ENCODE peak calls at places on chromosomes 6 and 20, in six cellular contexts. N is caudate nucleus; G is NCI-H226; Z is AML-193; X is activated CD8-positive, alpha-beta memory T cell treated with anti-CD3 and anti-CD28 coated beads, Interleukin-2, amount 10 ng/mL, durations not matched to agents 7 days and 5 days; B is stimulated activated naive CD4-positive, alpha-beta T cell. D is an unnamed sample.

GRCh38 chr20:24634855-24635254 is 165.4 kb downstream of the SYNDIG1 start:
- DNase-seq in Z (no peak), X (no peak), G (peak; percentile 78), B (no peak), N (peak; percentile 51), D (peak; percentile 84)

GRCh38 chr6:41785689-41786450 is 1.6 kb upstream of the TOMM6 start:
- DNase-seq in B (no peak), N (no peak), G (no peak), X (no peak), Z (no peak), D (peak; percentile 69)

GRCh38 chr6:68635706-68636513 is 828 bp downstream of the ADGRB3 start:
- DNase-seq in Z (no peak), X (no peak), N (no peak), B (no peak), G (no peak), D (peak; percentile 55)

GRCh38 chr6:127301199-127301700 is 34.6 kb downstream of the RNF146 start:
- DNase-seq in N (no peak), Z (no peak), B (no peak), X (no peak), G (no peak), D (peak; percentile 57)

GRCh38 chr6:157607317-157608109 is 215.5 kb upstream of the SNX9 start:
- DNase-seq in X (no peak), B (no peak), G (no peak), Z (no peak), N (no peak), D (no peak)

GRCh38 chr20:38153401-38153800 is 11.7 kb downstream of the TGM2 start:
- DNase-seq in B (no peak), N (no peak), G (no peak), Z (no peak), X (no peak), D (no peak)

GRCh38 chr6:38153511-38153910 is 334.0 kb downstream of the ZFAND3 start:
- DNase-seq in G (no peak), X (no peak), B (no peak), Z (no peak), N (no peak), D (no peak)

GRCh38 chr6:15303920-15304291 is 58.0 kb downstream of the JARID2 start:
- DNase-seq in N (no peak), X (no peak), B (no peak), G (no peak), Z (no peak), D (no peak)

GRCh38 chr6:16766043-16766521 is 4.8 kb upstream of the ATXN1 start:
- DNase-seq in G (peak; percentile 34), Z (no peak), B (no peak), N (no peak), X (peak; percentile 79), D (peak; percentile 88)

GRCh38 chr6:27720607-27721580 is 191.3 kb downstream of the OR2B2 start:
- DNase-seq in B (no peak), Z (no peak), N (no peak), G (no peak), X (no peak), D (peak; percentile 35)

GRCh38 chr20:33828326-33828834 is 17.2 kb downstream of the CHMP4B start:
- DNase-seq in G (no peak), N (no peak), X (no peak), Z (no peak), B (no peak), D (no peak)

GRCh38 chr6:168263351-168263905 is 56.1 kb downstream of the DACT2 start:
- DNase-seq in X (no peak), B (no peak), N (no peak), Z (no peak), G (no peak), D (no peak)

GRCh38 chr6:53424976-53425718 is 76.4 kb upstream of the ELOVL5 start:
- DNase-seq in N (no peak), B (no peak), X (no peak), Z (no peak), G (no peak), D (no peak)

GRCh38 chr6:72580281-72580940 is 41.5 kb upstream of the KCNQ5 start:
- DNase-seq in Z (peak; percentile 97), G (peak; percentile 83), B (no peak), N (no peak), X (no peak), D (peak; percentile 80)

GRCh38 chr20:2301164-2301622 is 5.4 kb downstream of the TGM3 start:
- DNase-seq in X (no peak), N (no peak), B (no peak), G (no peak), Z (peak; percentile 96), D (no peak)

GRCh38 chr6:167965602-167966539 is 31.6 kb upstream of the KIF25 start:
- DNase-seq in B (no peak), G (no peak), Z (no peak), N (no peak), X (no peak), D (no peak)

GRCh38 chr6:157510329-157511188 is 129.6 kb downstream of the ZDHHC14 start:
- DNase-seq in B (no peak), X (peak; percentile 53), G (no peak), N (no peak), Z (peak; percentile 13), D (no peak)

GRCh38 chr6:53543341-53544010 is 1.4 kb downstream of the GCLC start:
- DNase-seq in B (no peak), G (no peak), N (no peak), X (no peak), Z (no peak), D (peak; percentile 24)

GRCh38 chr6:34065470-34066283 is 80.2 kb downstream of the GRM4 start:
- DNase-seq in X (no peak), Z (no peak), G (peak; percentile 49), B (no peak), N (no peak), D (no peak)

GRCh38 chr20:24780648-24781047 is 168.4 kb upstream of the CST7 start:
- DNase-seq in G (no peak), Z (no peak), N (no peak), X (no peak), B (no peak), D (no peak)

GRCh38 chr6:130421567-130421966 is 55.8 kb downstream of the TMEM200A start:
- DNase-seq in B (no peak), X (no peak), G (peak; percentile 59), Z (no peak), N (no peak), D (peak; percentile 45)

GRCh38 chr20:37839432-37839827 is 63.5 kb upstream of the VSTM2L start:
- DNase-seq in Z (no peak), N (no peak), X (no peak), G (no peak), B (no peak), D (no peak)

GRCh38 chr6:73927421-73927820 is 231.4 kb downstream of the CD109 start:
- DNase-seq in B (no peak), N (no peak), Z (no peak), G (no peak), X (no peak), D (no peak)

GRCh38 chr20:841568-842546 is 8.3 kb downstream of the FAM110A start:
- DNase-seq in G (no peak), N (no peak), X (no peak), Z (no peak), B (no peak), D (no peak)

GRCh38 chr20:61662226-61662945 is 403.3 kb downstream of the TAF4 start:
- DNase-seq in G (no peak), X (no peak), B (no peak), Z (no peak), N (no peak), D (no peak)

GRCh38 chr6:141925001-141925400 is 207.7 kb upstream of the GJE1 start:
- DNase-seq in G (peak; percentile 11), N (no peak), Z (no peak), B (no peak), X (no peak), D (peak; percentile 26)

GRCh38 chr6:49564552-49564951 is 14.1 kb downstream of the C6orf141 start:
- DNase-seq in G (no peak), Z (no peak), N (no peak), B (no peak), X (no peak), D (no peak)

GRCh38 chr6:18330548-18331066 is 56.5 kb upstream of the RNF144B start:
- DNase-seq in Z (peak; percentile 45), G (no peak), B (no peak), X (no peak), N (no peak), D (no peak)

GRCh38 chr6:73739097-73739496 is 43.1 kb downstream of the CD109 start:
- DNase-seq in N (no peak), X (no peak), G (peak; percentile 13), B (no peak), Z (peak; percentile 82), D (peak; percentile 82)

GRCh38 chr6:149045404-149045803 is 272.1 kb upstream of the TAB2 start:
- DNase-seq in G (no peak), N (no peak), X (peak; percentile 68), Z (no peak), B (no peak), D (no peak)

GRCh38 chr6:96086745-96087144 is 71.0 kb downstream of the FUT9 start:
- DNase-seq in Z (no peak), X (no peak), N (no peak), G (no peak), B (no peak), D (no peak)

GRCh38 chr6:170102038-170102437 is 188.8 kb downstream of the DLL1 start:
- DNase-seq in Z (no peak), X (peak; percentile 21), N (no peak), B (no peak), G (no peak), D (no peak)

GRCh38 chr20:3784226-3784853 is 2.2 kb downstream of the CENPB start:
- DNase-seq in X (no peak), B (no peak), Z (no peak), N (no peak), G (no peak), D (no peak)

GRCh38 chr6:130559166-130559565 is 193.3 kb downstream of the TMEM200A start:
- DNase-seq in G (peak; percentile 64), Z (no peak), X (no peak), N (no peak), B (no peak), D (peak; percentile 32)